ENCODE peak calls at places on chromosomes 16 and 17, in four cellular contexts. L, U, V and H are unnamed samples.
A peak's percentile ranks its signal among the peaks of the same experiment; 100 is the strongest.

GRCh38 chr17:8488931-8489330 is 53.2 kb downstream of the NDEL1 start:
- DNase-seq in U (no peak), V (no peak), L (no peak), H (no peak)

GRCh38 chr17:45177563-45177962 is 15.9 kb downstream of the HEXIM2 start:
- DNase-seq in L (no peak), V (no peak), U (no peak), H (no peak)

GRCh38 chr17:31309525-31309924 is 4.3 kb downstream of the EVI2B start:
- DNase-seq in V (no peak), L (no peak), U (no peak), H (no peak)

GRCh38 chr17:74268554-74268953 is 5.5 kb upstream of the DNAI2 start:
- DNase-seq in L (no peak), V (no peak), U (no peak), H (no peak)

GRCh38 chr16:86569843-86570447 is 3.3 kb downstream of the FOXC2 start:
- DNase-seq in U (no peak), L (no peak), V (no peak), H (no peak)

GRCh38 chr16:89015271-89015859 is 38.4 kb upstream of the CBFA2T3 start:
- DNase-seq in U (no peak), L (no peak), V (no peak), H (no peak)

GRCh38 chr17:28426081-28426519 is 20.1 kb upstream of the SLC46A1 start:
- DNase-seq in V (peak; percentile 51), L (peak; percentile 74), U (peak; percentile 40), H (peak; percentile 84)

GRCh38 chr16:77868478-77868877 is 80.1 kb downstream of the VAT1L start:
- DNase-seq in V (no peak), L (no peak), U (no peak), H (no peak)

GRCh38 chr17:55434721-55435120 is 13.1 kb upstream of the MMD start:
- DNase-seq in V (no peak), L (no peak), U (no peak), H (no peak)

GRCh38 chr16:85265161-85265784 is 153.0 kb upstream of the CIBAR2 start:
- DNase-seq in L (no peak), U (no peak), V (no peak), H (no peak)

GRCh38 chr16:59632266-59632855 is 898.2 kb upstream of the GOT2 start:
- DNase-seq in L (no peak), V (no peak), U (no peak), H (no peak)

GRCh38 chr16:11128211-11129123 is 127.5 kb downstream of the SOCS1 start:
- DNase-seq in L (no peak), U (peak; percentile 36), V (peak; percentile 71), H (no peak)

GRCh38 chr16:16144416-16144815 is 78.9 kb downstream of the ABCC6 start:
- DNase-seq in U (no peak), L (no peak), V (no peak), H (no peak)

GRCh38 chr16:86465434-86465833 is 44.9 kb upstream of the FOXF1 start:
- DNase-seq in U (no peak), L (no peak), V (no peak), H (no peak)

GRCh38 chr17:21177854-21178600 is 35.9 kb downstream of the TMEM11 start:
- DNase-seq in L (no peak), V (no peak), U (peak; percentile 8), H (no peak)

GRCh38 chr16:24572069-24572468 is 32.7 kb downstream of the RBBP6 start:
- DNase-seq in L (no peak), U (no peak), V (no peak), H (no peak)

GRCh38 chr16:24573141-24573540 is 33.8 kb downstream of the RBBP6 start:
- DNase-seq in L (no peak), U (no peak), V (no peak), H (no peak)

GRCh38 chr16:24562811-24563210 is 23.4 kb downstream of the RBBP6 start:
- DNase-seq in L (no peak), U (no peak), V (no peak), H (no peak)

GRCh38 chr16:24568392-24568791 is 29.0 kb downstream of the RBBP6 start:
- DNase-seq in V (no peak), L (no peak), U (peak; percentile 25), H (no peak)
- TF ChIP-seq TEAD4 in V (no peak), L (no peak), U (no peak), H (no peak)

GRCh38 chr17:47618416-47618815 is 31.3 kb upstream of the KPNB1 start:
- DNase-seq in L (no peak), V (no peak), U (no peak), H (no peak)
- TF ChIP-seq TEAD4 in L (no peak), V (no peak), U (no peak), H (no peak)

GRCh38 chr16:72673118-72673517 is 374.8 kb downstream of the ZFHX3 start:
- DNase-seq in L (no peak), V (no peak), U (no peak), H (no peak)
- TF ChIP-seq TEAD4 in L (no peak), V (no peak), U (no peak), H (no peak)

GRCh38 chr17:65457635-65458257 is 103.7 kb downstream of the AXIN2 start:
- DNase-seq in L (no peak), U (no peak), V (no peak), H (no peak)

GRCh38 chr17:65457183-65457582 is 104.3 kb downstream of the AXIN2 start:
- DNase-seq in L (no peak), U (no peak), V (no peak), H (no peak)

GRCh38 chr17:65456368-65457151 is 104.9 kb downstream of the AXIN2 start:
- DNase-seq in L (no peak), V (no peak), U (no peak), H (no peak)

GRCh38 chr17:65463242-65463641 is 98.2 kb downstream of the AXIN2 start:
- DNase-seq in L (no peak), V (no peak), U (no peak), H (no peak)

GRCh38 chr17:65459667-65460415 is 101.6 kb downstream of the AXIN2 start:
- DNase-seq in V (no peak), U (no peak), L (no peak), H (no peak)
- TF ChIP-seq TEAD4 in V (no peak), U (no peak), L (no peak), H (no peak)

GRCh38 chr17:50210249-50211225 is 9.1 kb upstream of the COL1A1 start:
- DNase-seq in L (peak; percentile 44), V (peak; percentile 48), U (peak; percentile 75), H (peak; percentile 67)
- TF ChIP-seq TEAD4 in L (no peak), V (no peak), U (peak; percentile 99), H (peak; percentile 18)